ENCODE peak calls at places on chromosome 7, in seven cellular contexts. V, U, X, F, E, Y and A are unnamed samples.

GRCh38 chr7:96021533-96021932 is 249.2 kb downstream of the DYNC1I1 start:
- DNase-seq in F (no peak), E (no peak), Y (no peak), U (no peak), V (no peak), X (no peak), A (no peak)

GRCh38 chr7:110224643-110225042 is 866.3 kb upstream of the LRRN3 start:
- DNase-seq in V (no peak), X (no peak), E (no peak), F (no peak), Y (no peak), U (no peak), A (no peak)

GRCh38 chr7:82044497-82045080 is 274.7 kb upstream of the HGF start:
- DNase-seq in X (peak), V (peak), U (peak), F (peak), E (no peak), Y (no peak), A (peak)

GRCh38 chr7:45130910-45131309 is 19.4 kb upstream of the TBRG4 start:
- DNase-seq in U (no peak), F (no peak), E (no peak), V (no peak), Y (no peak), X (no peak), A (no peak)

GRCh38 chr7:19210883-19211282 is 65.7 kb upstream of the FERD3L start:
- DNase-seq in E (no peak), U (no peak), X (no peak), Y (no peak), V (no peak), F (no peak), A (no peak)

GRCh38 chr7:44566680-44567079 is 7.0 kb downstream of the DDX56 start:
- DNase-seq in X (no peak), E (no peak), F (no peak), Y (no peak), V (no peak), U (no peak), A (no peak)

GRCh38 chr7:143405671-143406352 is 2.8 kb downstream of the EPHA1 start:
- DNase-seq in Y (peak), E (no peak), X (no peak), V (no peak), F (no peak), U (no peak), A (no peak)

GRCh38 chr7:77570330-77571011 is 33.4 kb downstream of the PTPN12 start:
- DNase-seq in X (no peak), Y (no peak), V (peak), F (peak), E (no peak), U (no peak), A (peak)

GRCh38 chr7:73715648-73716317 is 3.7 kb downstream of the STX1A start:
- DNase-seq in U (peak), V (peak), Y (no peak), F (peak), E (no peak), X (peak), A (peak)

GRCh38 chr7:29996321-29996720 is 6.7 kb upstream of the SCRN1 start:
- DNase-seq in X (no peak), F (no peak), E (no peak), Y (no peak), U (no peak), V (no peak), A (no peak)

GRCh38 chr7:133053321-133053891 is 28.5 kb downstream of the CHCHD3 start:
- DNase-seq in E (no peak), U (no peak), V (no peak), F (no peak), X (no peak), Y (no peak), A (no peak)

GRCh38 chr7:13017325-13017853 is 330.0 kb downstream of the ARL4A start:
- DNase-seq in V (peak), Y (no peak), F (peak), U (peak), X (no peak), E (no peak), A (no peak)

GRCh38 chr7:36638586-36639265 is 85.6 kb downstream of the AOAH start:
- DNase-seq in Y (no peak), E (no peak), V (no peak), U (no peak), F (no peak), X (no peak), A (no peak)
- TF ChIP-seq POLR2AphosphoS5 in Y (no peak), E (no peak), V (no peak), U (no peak), F (no peak), X (no peak), A (no peak)

GRCh38 chr7:134842901-134843300 is 63.5 kb downstream of the CALD1 start:
- DNase-seq in V (peak), Y (no peak), X (no peak), U (no peak), E (no peak), F (no peak), A (no peak)
- H3K27ac ChIP-seq in V (peak), Y (no peak), X (no peak), U (no peak), E (no peak), F (no peak), A (no peak)

DNA sequence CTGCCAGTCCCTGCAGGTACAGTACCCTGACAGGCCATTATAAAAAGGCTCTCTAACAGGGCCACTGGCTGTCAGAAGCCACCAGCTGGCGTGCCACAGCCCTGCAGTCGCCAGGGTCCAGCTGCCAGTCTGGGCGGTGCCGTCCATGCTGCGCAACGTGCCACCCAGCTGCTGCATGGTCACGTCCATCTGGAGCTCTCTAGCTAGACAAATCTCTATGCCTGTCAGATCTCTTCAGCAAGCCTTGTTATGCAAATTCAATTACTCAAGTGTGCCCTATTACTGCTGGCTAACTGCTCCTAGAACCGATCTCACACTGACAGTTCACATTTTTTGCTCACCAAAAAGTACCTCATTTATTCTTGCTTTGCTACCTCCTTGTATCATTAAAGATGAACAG is 75.9 kb downstream of the HIBADH start:
- DNase-seq in E (peak), X (no peak), V (no peak), U (no peak), F (no peak), Y (no peak), A (no peak)
- H3K9ac ChIP-seq in E (no peak), X (no peak), V (no peak), U (no peak), F (no peak), Y (no peak), A (no peak)

DNA sequence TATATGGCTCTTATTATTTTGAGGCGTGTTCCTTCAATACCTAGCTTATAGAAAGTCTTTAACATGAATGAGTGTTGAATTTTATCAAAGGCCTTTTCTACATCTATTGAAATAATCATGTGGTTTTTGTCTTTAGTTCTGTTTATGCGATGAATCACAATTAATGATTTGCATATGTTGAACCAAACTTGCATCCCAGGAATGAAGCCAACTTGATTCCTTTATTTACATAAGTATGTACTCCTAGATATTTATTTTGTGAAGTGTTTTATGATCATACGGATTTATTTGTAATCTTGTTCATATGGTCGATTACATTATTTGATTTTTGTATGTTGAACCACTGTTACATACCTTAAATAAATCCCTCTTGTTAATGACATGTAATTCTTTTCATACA is 244.3 kb upstream of the KCND2 start:
- DNase-seq in V (no peak), Y (no peak), E (no peak), U (no peak), F (no peak), X (no peak), A (no peak)
- TF ChIP-seq POLR2AphosphoS5 in V (no peak), Y (no peak), E (no peak), U (no peak), F (no peak), X (no peak), A (no peak)

GRCh38 chr7:144410441-144410840 is 6.9 kb upstream of the NOBOX start:
- DNase-seq in V (no peak), E (no peak), X (no peak), F (no peak), Y (no peak), U (no peak), A (no peak)

GRCh38 chr7:144416341-144416740 is 12.8 kb upstream of the NOBOX start:
- DNase-seq in F (no peak), E (no peak), U (no peak), X (no peak), Y (no peak), V (no peak), A (no peak)

GRCh38 chr7:144415858-144416257 is 12.4 kb upstream of the NOBOX start:
- DNase-seq in Y (no peak), U (no peak), E (no peak), V (no peak), F (no peak), X (no peak), A (no peak)

GRCh38 chr7:144414815-144415214 is 11.3 kb upstream of the NOBOX start:
- DNase-seq in F (no peak), E (no peak), U (no peak), X (no peak), V (no peak), Y (no peak), A (no peak)
- H3K27ac ChIP-seq in F (no peak), E (no peak), U (no peak), X (no peak), V (no peak), Y (no peak), A (no peak)

GRCh38 chr7:138853448-138853847 is 55.5 kb upstream of the ATP6V0A4 start:
- DNase-seq in Y (no peak), X (no peak), F (no peak), E (no peak), U (no peak), V (no peak), A (no peak)

GRCh38 chr7:138852469-138852868 is 54.5 kb upstream of the ATP6V0A4 start:
- DNase-seq in Y (no peak), X (no peak), F (no peak), V (no peak), E (no peak), U (no peak), A (no peak)

GRCh38 chr7:138849701-138850100 is 51.7 kb upstream of the ATP6V0A4 start:
- DNase-seq in Y (no peak), X (no peak), F (no peak), E (no peak), U (no peak), V (no peak), A (no peak)

GRCh38 chr7:138843632-138844580 is 45.9 kb upstream of the ATP6V0A4 start:
- DNase-seq in F (no peak), E (no peak), Y (peak), V (no peak), X (peak), U (no peak), A (no peak)

GRCh38 chr7:138848056-138848975 is 50.3 kb upstream of the ATP6V0A4 start:
- DNase-seq in U (no peak), E (no peak), Y (no peak), F (no peak), V (no peak), X (no peak), A (no peak)
- H3K9ac ChIP-seq in U (no peak), E (no peak), Y (no peak), F (no peak), V (no peak), X (no peak), A (no peak)

DNA sequence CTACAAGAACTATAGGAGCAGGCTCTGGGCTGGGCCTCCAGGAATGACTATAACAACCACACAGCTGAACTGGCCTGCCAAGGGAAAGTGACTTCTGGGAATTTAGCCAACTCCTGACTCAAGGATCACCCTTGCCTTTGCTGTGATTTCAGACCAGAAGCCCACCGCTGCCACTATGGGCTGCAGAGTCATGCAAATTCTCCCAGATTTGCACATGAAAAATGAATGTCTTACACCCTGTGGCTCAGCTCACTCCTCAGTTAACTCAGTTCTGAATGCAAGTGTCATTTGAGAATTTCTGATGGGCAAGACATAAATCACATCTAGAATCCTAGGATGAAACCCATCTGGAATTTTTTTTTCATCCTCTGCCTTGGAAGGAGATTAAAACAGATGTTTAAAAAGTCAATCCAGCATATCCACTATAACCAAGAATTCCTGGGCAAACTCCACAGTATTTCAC is 186.5 kb upstream of the BET1 start:
- DNase-seq in F (no peak), U (peak), E (no peak), X (no peak), Y (no peak), V (peak), A (no peak)
- TF ChIP-seq POLR2AphosphoS5 in F (no peak), U (no peak), E (no peak), X (no peak), Y (no peak), V (no peak), A (no peak)